ENCODE peak calls at places on chromosomes 1 and 21, in four cellular contexts. Q is mucosa of descending colon, K is astrocyte of the spinal cord, W is Panc1. P is an unnamed sample.

GRCh38 chr1:3924186-3924815 is 24.2 kb upstream of the C1orf174 start:
- DNase-seq in Q (no peak), K (no peak), W (no peak), P (no peak)

GRCh38 chr1:246682231-246682895 is 41.8 kb upstream of the SCCPDH start:
- DNase-seq in Q (no peak), K (no peak), W (no peak), P (no peak)

GRCh38 chr1:184545601-184546000 is 158.8 kb downstream of the C1orf21 start:
- DNase-seq in Q (no peak), K (peak), W (no peak), P (no peak)

GRCh38 chr1:52125727-52126359 is 16.0 kb upstream of the ZFYVE9 start:
- DNase-seq in Q (no peak), K (no peak), W (no peak), P (no peak)

GRCh38 chr21:17461014-17461413 is 51.8 kb upstream of the CXADR start:
- DNase-seq in Q (no peak), K (peak), W (no peak), P (no peak)

GRCh38 chr21:16800536-16800935 is 712.3 kb upstream of the CXADR start:
- DNase-seq in Q (no peak), K (no peak), W (no peak), P (no peak)

GRCh38 chr1:16617101-16617727 is 3.9 kb upstream of the NBPF1 start:
- DNase-seq in Q (peak), K (no peak), W (no peak), P (no peak)

GRCh38 chr1:29305943-29306342 is 69.6 kb downstream of the PTPRU start:
- DNase-seq in Q (no peak), K (no peak), W (no peak), P (no peak)

GRCh38 chr1:111559736-111560279 is 56.4 kb upstream of the ADORA3 start:
- DNase-seq in Q (no peak), K (peak), W (no peak), P (no peak)

GRCh38 chr1:203771901-203772301 is 6.9 kb downstream of the LAX1 start:
- DNase-seq in Q (no peak), K (no peak), W (no peak), P (no peak)

GRCh38 chr1:18877282-18877681 is 17.8 kb upstream of the TAS1R2 start:
- DNase-seq in Q (no peak), K (no peak), W (no peak), P (no peak)

GRCh38 chr21:15061747-15062146 is 3.1 kb downstream of the NRIP1 start:
- DNase-seq in Q (no peak), K (no peak), W (no peak), P (no peak)

GRCh38 chr1:172325562-172325961 is 94.9 kb upstream of the C1orf105 start:
- DNase-seq in Q (no peak), K (peak), W (no peak), P (no peak)

GRCh38 chr1:23080885-23081284 is 61.6 kb downstream of the KDM1A start:
- DNase-seq in Q (no peak), K (no peak), W (no peak), P (no peak)

GRCh38 chr1:173392895-173393654 is 84.1 kb upstream of the PRDX6 start:
- DNase-seq in Q (no peak), K (peak), W (peak), P (no peak)

GRCh38 chr1:199836430-199836829 is 191.1 kb upstream of the NR5A2 start:
- DNase-seq in Q (no peak), K (no peak), W (no peak), P (no peak)

GRCh38 chr1:152225678-152226077 is 1.7 kb upstream of the HRNR start:
- DNase-seq in Q (no peak), K (no peak), W (no peak), P (no peak)
- H3K4me3 ChIP-seq in Q (no peak), K (no peak), W (no peak), P (no peak)

DNA sequence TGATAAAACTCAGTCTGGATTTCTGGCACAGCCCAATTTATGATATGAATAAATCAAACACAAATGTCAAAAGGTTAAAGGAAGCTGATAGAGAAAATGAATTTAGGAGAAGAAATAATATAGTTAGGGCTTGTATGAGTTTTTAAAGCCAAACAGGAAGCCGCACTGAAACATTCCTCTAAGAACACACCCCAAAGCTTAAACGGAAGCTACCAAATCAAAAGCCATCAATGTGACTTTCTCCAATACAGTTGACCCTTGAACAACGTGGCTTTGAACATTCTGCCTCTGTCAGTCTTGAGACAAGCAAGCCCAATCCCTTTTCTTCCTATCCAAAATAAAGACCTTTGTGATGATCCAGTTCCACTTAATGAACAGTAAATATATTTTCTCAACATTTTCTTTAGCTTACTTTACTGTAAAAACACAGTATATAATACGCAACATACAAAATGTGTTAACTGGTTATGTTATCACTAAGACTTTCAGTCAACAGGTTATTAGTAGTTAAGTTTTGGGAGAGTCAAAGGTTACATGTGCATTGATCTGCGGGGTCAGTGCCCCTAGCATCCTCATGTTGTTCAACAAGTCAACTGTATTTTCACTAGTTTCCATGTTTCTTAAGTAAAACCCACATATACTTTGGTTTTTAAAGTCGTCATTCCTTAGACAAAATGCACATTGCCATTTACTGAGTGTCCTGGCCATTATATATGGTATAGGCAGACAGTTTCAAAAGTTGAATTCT is 11.2 kb downstream of the SERBP1 start:
- DNase-seq in Q (no peak), K (no peak), W (no peak), P (no peak)
- H3K4me3 ChIP-seq in Q (no peak), K (no peak), W (no peak), P (no peak)

GRCh38 chr1:21574464-21575151 is 65.4 kb downstream of the ALPL start:
- DNase-seq in Q (peak), K (peak), W (no peak), P (no peak)
- H3K4me3 ChIP-seq in Q (no peak), K (no peak), W (no peak), P (no peak)

GRCh38 chr1:214146523-214146922 is 134.4 kb upstream of the SMYD2 start:
- DNase-seq in Q (no peak), K (no peak), W (no peak), P (peak)

GRCh38 chr1:214141486-214141885 is 139.5 kb upstream of the SMYD2 start:
- DNase-seq in Q (no peak), K (no peak), W (no peak), P (no peak)

DNA sequence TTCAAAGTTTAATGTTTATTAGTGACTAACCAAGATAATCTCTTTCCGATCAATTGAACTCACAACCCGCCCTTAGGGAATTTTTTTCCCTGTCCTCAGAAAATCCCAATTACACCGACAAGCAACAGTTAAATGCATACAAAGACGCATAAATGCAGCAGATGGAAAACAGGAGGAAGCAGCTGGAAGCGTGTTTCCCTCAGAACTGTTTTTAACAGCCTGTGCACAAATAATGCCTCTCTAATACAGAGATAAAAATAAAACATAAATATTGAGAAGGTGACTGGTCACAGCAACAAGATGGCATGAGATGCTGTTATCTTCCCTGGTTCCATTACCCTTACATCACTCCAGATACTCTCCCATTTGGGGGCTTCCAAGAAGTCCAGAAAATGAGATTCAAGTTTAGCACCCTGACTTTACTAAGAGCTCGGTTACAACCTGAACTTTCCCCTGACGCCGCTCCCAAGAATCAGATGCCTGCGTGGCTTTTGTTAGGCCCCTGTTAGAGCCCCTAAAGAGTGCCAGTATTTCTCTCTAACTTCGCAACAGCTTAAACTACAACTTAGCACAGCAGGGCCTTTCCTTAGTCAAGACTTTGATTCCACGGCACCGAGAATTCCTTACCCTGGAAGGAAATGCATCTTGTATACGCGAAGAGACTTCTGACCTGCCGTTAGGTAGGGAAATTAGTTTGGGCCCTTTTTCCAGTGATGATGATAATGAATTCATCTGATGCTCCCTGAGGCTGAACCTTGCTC is 137.8 kb upstream of the SMYD2 start:
- DNase-seq in Q (no peak), K (no peak), W (no peak), P (no peak)
- H3K4me3 ChIP-seq in Q (no peak), K (no peak), W (no peak), P (no peak)

GRCh38 chr1:117563492-117563875 is 42.4 kb upstream of the TENT5C start:
- DNase-seq in Q (no peak), K (no peak), W (no peak), P (no peak)
- H3K4me3 ChIP-seq in Q (no peak), K (no peak), W (no peak), P (no peak)

DNA sequence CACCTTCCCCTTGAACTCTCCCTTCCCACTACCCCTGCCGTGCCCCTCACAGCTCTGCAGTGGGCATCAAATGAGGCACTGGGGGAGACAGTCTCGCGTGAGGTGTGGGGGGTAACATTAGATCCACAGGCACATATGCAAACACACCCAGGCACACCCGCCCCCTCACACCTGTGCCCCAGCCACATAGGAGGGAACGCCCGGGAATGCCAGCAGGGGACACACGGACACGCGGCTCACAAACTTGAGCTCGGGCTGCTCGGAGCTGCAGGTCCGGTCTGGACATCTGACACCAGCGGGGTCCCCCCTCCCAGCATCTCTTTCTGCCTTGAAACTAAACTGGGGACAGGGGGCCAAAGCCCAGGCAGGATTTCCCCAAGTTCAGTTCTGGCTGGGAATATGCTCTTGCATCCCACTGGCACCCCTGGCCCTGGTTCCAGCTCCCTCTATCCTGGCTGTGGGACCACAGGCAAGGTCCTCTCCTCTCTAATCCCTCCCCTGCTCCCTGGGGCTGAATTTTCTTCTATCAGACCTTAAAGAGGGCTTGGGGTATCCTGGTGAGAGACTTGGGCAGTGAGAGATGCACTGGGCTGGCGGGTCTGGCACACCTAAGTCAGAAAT is 30.6 kb downstream of the CDCP2 start:
- DNase-seq in Q (peak), K (no peak), W (no peak), P (no peak)
- H3K4me3 ChIP-seq in Q (no peak), K (no peak), W (no peak), P (no peak)

GRCh38 chr21:43930848-43931384 is 65.9 kb downstream of the AGPAT3 start:
- DNase-seq in Q (no peak), K (no peak), W (no peak), P (no peak)

GRCh38 chr21:43930074-43930847 is 65.2 kb downstream of the AGPAT3 start:
- DNase-seq in Q (peak), K (no peak), W (no peak), P (no peak)

GRCh38 chr21:43928230-43928607 is 63.2 kb downstream of the AGPAT3 start:
- DNase-seq in Q (peak), K (no peak), W (no peak), P (no peak)

GRCh38 chr21:43928726-43929125 is 63.7 kb downstream of the AGPAT3 start:
- DNase-seq in Q (peak), K (no peak), W (no peak), P (no peak)

GRCh38 chr21:43929217-43929971 is 64.4 kb downstream of the AGPAT3 start:
- DNase-seq in Q (peak), K (no peak), W (no peak), P (no peak)
- H3K4me3 ChIP-seq in Q (no peak), K (no peak), W (no peak), P (no peak)

GRCh38 chr1:153611024-153611352 is 1.9 kb downstream of the S100A16 start:
- DNase-seq in Q (no peak), K (peak), W (no peak), P (no peak)

GRCh38 chr1:153608089-153608672 is 4.8 kb downstream of the S100A16 start:
- DNase-seq in Q (no peak), K (no peak), W (no peak), P (no peak)

GRCh38 chr1:153608742-153609584 is 4.0 kb downstream of the S100A16 start:
- DNase-seq in Q (peak), K (peak), W (peak), P (no peak)

GRCh38 chr1:153610334-153611023 is 2.5 kb downstream of the S100A16 start:
- DNase-seq in Q (no peak), K (peak), W (no peak), P (no peak)

GRCh38 chr1:153609585-153609907 is 3.4 kb downstream of the S100A16 start:
- DNase-seq in Q (no peak), K (no peak), W (no peak), P (no peak)
- H3K4me3 ChIP-seq in Q (no peak), K (no peak), W (peak), P (no peak)

DNA sequence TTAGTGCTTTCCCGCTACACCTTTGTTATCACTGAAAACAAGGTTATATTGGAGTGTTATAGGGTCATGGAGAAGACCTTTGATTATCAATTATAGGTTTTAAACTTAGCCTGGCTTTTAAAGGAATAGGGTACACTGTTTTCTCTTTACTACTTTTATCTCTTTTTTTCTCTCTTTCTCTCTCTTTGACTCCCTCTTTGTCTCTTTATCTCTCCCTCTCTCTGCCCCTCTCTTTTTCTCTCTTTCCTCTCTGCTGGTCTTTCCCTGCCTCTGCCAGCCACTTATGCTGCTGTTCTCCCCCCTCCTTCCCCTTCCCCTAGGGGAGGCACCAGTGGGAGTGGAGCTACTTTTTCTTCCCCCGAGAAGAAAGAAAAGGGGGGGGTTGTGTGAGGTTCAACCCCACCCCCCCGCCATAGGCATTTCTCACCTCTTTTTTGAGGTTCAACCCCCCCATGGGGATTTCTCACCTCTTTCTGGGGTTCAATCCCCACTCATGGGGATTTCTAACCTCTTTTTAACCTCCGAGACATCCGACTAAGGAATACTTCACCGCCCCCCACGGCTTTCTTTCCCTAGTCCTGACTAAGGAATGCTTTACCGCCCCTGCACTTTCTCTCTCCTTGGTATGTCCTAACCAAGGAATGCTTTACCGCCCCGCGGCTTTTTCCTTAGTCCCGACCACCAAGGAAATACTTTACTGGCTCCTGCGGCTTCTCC is 17.2 kb upstream of the ZBTB8B start:
- DNase-seq in Q (no peak), K (peak), W (no peak), P (no peak)
- H3K4me3 ChIP-seq in Q (no peak), K (peak), W (peak), P (no peak)

P was measured in GM12865.